ENCODE peak calls at places on chromosome 2, in ten cellular contexts. T, C, G, W, K, Q, J, O, M and Y are unnamed samples.
A peak's percentile ranks its signal among the peaks of the same experiment; 100 is the strongest.

GRCh38 chr2:236636714-236637485 is 67.3 kb downstream of the ACKR3 start:
- DNase-seq in T (peak; percentile 41), C (no peak), G (no peak), W (no peak), K (no peak), Q (no peak), J (no peak), O (no peak), M (no peak), Y (no peak)

GRCh38 chr2:219639356-219639755 is 11.9 kb downstream of the SLC4A3 start:
- DNase-seq in T (peak; percentile 14), C (no peak), G (no peak), W (no peak), K (no peak), Q (no peak), J (no peak), O (no peak), M (no peak), Y (no peak)

GRCh38 chr2:204282525-204282924 is 262.8 kb upstream of the PARD3B start:
- DNase-seq in T (no peak), C (no peak), G (no peak), W (no peak), K (no peak), Q (no peak), J (no peak), O (peak; percentile 4), M (no peak), Y (no peak)

GRCh38 chr2:108194409-108195132 is 45.2 kb upstream of the SULT1C3 start:
- DNase-seq in T (no peak), C (peak; percentile 4), G (no peak), W (no peak), K (no peak), Q (no peak), J (peak; percentile 11), O (no peak), M (peak; percentile 17), Y (no peak)

GRCh38 chr2:223797811-223798721 is 39.3 kb downstream of the AP1S3 start:
- DNase-seq in T (no peak), C (peak; percentile 39), G (no peak), W (no peak), K (no peak), Q (no peak), J (peak; percentile 66), O (peak; percentile 72), M (peak; percentile 71), Y (no peak)

GRCh38 chr2:224938670-224939309 is 103.5 kb downstream of the DOCK10 start:
- DNase-seq in T (no peak), C (peak; percentile 98), G (no peak), W (no peak), K (no peak), Q (no peak), J (peak; percentile 61), O (peak; percentile 79), M (peak; percentile 84), Y (peak; percentile 75)

GRCh38 chr2:127508025-127508620 is 18.2 kb downstream of the IWS1 start:
- DNase-seq in T (no peak), C (peak; percentile 48), G (no peak), W (no peak), K (no peak), Q (no peak), J (no peak), O (no peak), M (peak; percentile 50), Y (no peak)

GRCh38 chr2:235146871-235147565 is 195.2 kb downstream of the SH3BP4 start:
- DNase-seq in T (no peak), C (no peak), G (no peak), W (no peak), K (no peak), Q (no peak), J (no peak), O (no peak), M (no peak), Y (no peak)

GRCh38 chr2:207296265-207296948 is 130.7 kb upstream of the KLF7 start:
- DNase-seq in T (no peak), C (no peak), G (no peak), W (no peak), K (no peak), Q (no peak), J (no peak), O (no peak), M (peak; percentile 24), Y (no peak)

GRCh38 chr2:200286578-200286977 is 19.9 kb upstream of the SPATS2L start:
- DNase-seq in T (no peak), C (no peak), G (no peak), W (no peak), K (no peak), Q (no peak), J (no peak), O (no peak), M (no peak), Y (no peak)

GRCh38 chr2:222049946-222050345 is 248.9 kb downstream of the PAX3 start:
- DNase-seq in T (no peak), C (peak; percentile 57), G (no peak), W (no peak), K (no peak), Q (no peak), J (no peak), O (peak; percentile 23), M (peak; percentile 23), Y (no peak)

GRCh38 chr2:152353364-152353763 is 18.4 kb downstream of the FMNL2 start:
- DNase-seq in T (no peak), C (no peak), G (no peak), W (no peak), K (no peak), Q (no peak), J (no peak), O (no peak), M (no peak), Y (no peak)

GRCh38 chr2:235900631-235901030 is 267.6 kb downstream of the GBX2 start:
- DNase-seq in T (no peak), C (no peak), G (no peak), W (no peak), K (no peak), Q (no peak), J (no peak), O (no peak), M (no peak), Y (no peak)

GRCh38 chr2:223283329-223283728 is 231.3 kb downstream of the KCNE4 start:
- DNase-seq in T (no peak), C (no peak), G (no peak), W (no peak), K (no peak), Q (no peak), J (no peak), O (no peak), M (no peak), Y (no peak)

GRCh38 chr2:227462463-227462951 is 9.4 kb upstream of the AGFG1 start:
- DNase-seq in T (no peak), C (no peak), G (no peak), W (no peak), K (no peak), Q (peak; percentile 9), J (no peak), O (no peak), M (no peak), Y (no peak)

GRCh38 chr2:223203971-223204370 is 152.0 kb downstream of the KCNE4 start:
- DNase-seq in T (no peak), C (peak; percentile 34), G (no peak), W (no peak), K (no peak), Q (no peak), J (peak; percentile 43), O (peak; percentile 67), M (peak; percentile 32), Y (no peak)

GRCh38 chr2:239316562-239317465 is 84.0 kb downstream of the HDAC4 start:
- DNase-seq in T (peak; percentile 67), C (peak; percentile 76), G (no peak), W (peak; percentile 5), K (no peak), Q (no peak), J (peak; percentile 76), O (peak; percentile 52), M (peak; percentile 71), Y (no peak)

GRCh38 chr2:109351164-109351756 is 222.3 kb downstream of the SH3RF3 start:
- DNase-seq in T (no peak), C (peak; percentile 81), G (no peak), W (no peak), K (peak; percentile 36), Q (no peak), J (peak; percentile 30), O (peak; percentile 78), M (peak; percentile 86), Y (peak; percentile 23)

GRCh38 chr2:128317186-128317897 is 1.3 kb downstream of the HS6ST1 start:
- DNase-seq in T (no peak), C (no peak), G (no peak), W (peak; percentile 49), K (no peak), Q (no peak), J (no peak), O (no peak), M (no peak), Y (no peak)

GRCh38 chr2:24717263-24717951 is 75.8 kb downstream of the PTRHD1 start:
- DNase-seq in T (no peak), C (no peak), G (no peak), W (no peak), K (no peak), Q (no peak), J (no peak), O (no peak), M (no peak), Y (no peak)

GRCh38 chr2:10125842-10126596 is 3.5 kb downstream of the RRM2 start:
- DNase-seq in T (no peak), C (no peak), G (no peak), W (no peak), K (no peak), Q (no peak), J (no peak), O (no peak), M (no peak), Y (no peak)

GRCh38 chr2:225065882-225066281 is 23.6 kb upstream of the DOCK10 start:
- DNase-seq in T (no peak), C (no peak), G (no peak), W (no peak), K (no peak), Q (no peak), J (no peak), O (no peak), M (no peak), Y (no peak)

GRCh38 chr2:675982-676646 is 1.1 kb downstream of the TMEM18 start:
- DNase-seq in T (peak; percentile 73), C (peak; percentile 95), G (no peak), W (peak; percentile 43), K (peak; percentile 87), Q (no peak), J (peak; percentile 90), O (peak; percentile 87), M (peak; percentile 88), Y (peak; percentile 59)

GRCh38 chr2:43391877-43392214 is 165.4 kb upstream of the ZFP36L2 start:
- DNase-seq in T (no peak), C (peak; percentile 46), G (no peak), W (no peak), K (no peak), Q (no peak), J (peak; percentile 51), O (peak; percentile 52), M (peak; percentile 92), Y (no peak)

GRCh38 chr2:202627042-202627441 is 7.7 kb upstream of the FAM117B start:
- DNase-seq in T (no peak), C (no peak), G (no peak), W (no peak), K (no peak), Q (no peak), J (no peak), O (no peak), M (no peak), Y (no peak)

GRCh38 chr2:5392658-5393057 is 299.5 kb upstream of the SOX11 start:
- DNase-seq in T (no peak), C (no peak), G (no peak), W (no peak), K (no peak), Q (no peak), J (no peak), O (peak; percentile 10), M (peak; percentile 61), Y (peak; percentile 5)

GRCh38 chr2:149100739-149101699 is 62.5 kb downstream of the LYPD6B start:
- DNase-seq in T (no peak), C (no peak), G (no peak), W (no peak), K (no peak), Q (no peak), J (no peak), O (no peak), M (no peak), Y (peak; percentile 57)